ENCODE peak calls at places on chromosome 17, in six cellular contexts. One of them, this sample, is unnamed.

GRCh38 chr17:49836111-49837030 is 11.5 kb downstream of the TAC4 start:
- DNase-seq in adrenal gland: no peak
- DNase-seq in IMR-90: peak
- DNase-seq in CD14-positive monocyte: no peak
- DNase-seq in heart right ventricle: no peak
- DNase-seq in RWPE1: no peak
- DNase-seq in this sample: no peak

GRCh38 chr17:62140836-62141235 is 75.8 kb upstream of the MED13 start:
- DNase-seq in heart right ventricle: no peak
- DNase-seq in RWPE1: no peak
- DNase-seq in adrenal gland: peak
- DNase-seq in IMR-90: peak
- DNase-seq in CD14-positive monocyte: no peak
- DNase-seq in this sample: no peak

GRCh38 chr17:17740627-17741237 is 59.5 kb downstream of the RAI1 start:
- DNase-seq in RWPE1: no peak
- DNase-seq in IMR-90: no peak
- DNase-seq in heart right ventricle: no peak
- DNase-seq in adrenal gland: no peak
- DNase-seq in CD14-positive monocyte: no peak
- DNase-seq in this sample: no peak

GRCh38 chr17:7238418-7239090 is 703 bp downstream of the PHF23 start:
- DNase-seq in IMR-90: no peak
- DNase-seq in heart right ventricle: peak
- DNase-seq in adrenal gland: peak
- DNase-seq in CD14-positive monocyte: no peak
- DNase-seq in RWPE1: peak
- DNase-seq in this sample: no peak

GRCh38 chr17:77645441-77646430 is 312.8 kb upstream of the TNRC6C start:
- DNase-seq in RWPE1: no peak
- DNase-seq in adrenal gland: no peak
- DNase-seq in IMR-90: no peak
- DNase-seq in CD14-positive monocyte: no peak
- DNase-seq in heart right ventricle: no peak
- DNase-seq in this sample: peak

GRCh38 chr17:69423450-69423849 is 9.0 kb downstream of the MAP2K6 start:
- DNase-seq in RWPE1: no peak
- DNase-seq in IMR-90: no peak
- DNase-seq in heart right ventricle: no peak
- DNase-seq in adrenal gland: no peak
- DNase-seq in CD14-positive monocyte: no peak
- DNase-seq in this sample: no peak

GRCh38 chr17:17737938-17738894 is 57.0 kb downstream of the RAI1 start:
- DNase-seq in heart right ventricle: no peak
- DNase-seq in IMR-90: no peak
- DNase-seq in RWPE1: peak
- DNase-seq in adrenal gland: no peak
- DNase-seq in CD14-positive monocyte: no peak
- DNase-seq in this sample: no peak

GRCh38 chr17:12388206-12388605 is 277.5 kb upstream of the MYOCD start:
- DNase-seq in CD14-positive monocyte: no peak
- DNase-seq in adrenal gland: no peak
- DNase-seq in IMR-90: peak
- DNase-seq in heart right ventricle: no peak
- DNase-seq in RWPE1: no peak
- DNase-seq in this sample: no peak

GRCh38 chr17:72162569-72162968 is 41.7 kb downstream of the SOX9 start:
- DNase-seq in RWPE1: no peak
- DNase-seq in IMR-90: no peak
- DNase-seq in heart right ventricle: no peak
- DNase-seq in adrenal gland: no peak
- DNase-seq in CD14-positive monocyte: no peak
- DNase-seq in this sample: no peak
- TF ChIP-seq CTCF in RWPE1: no peak
- TF ChIP-seq CTCF in IMR-90: no peak
- TF ChIP-seq CTCF in heart right ventricle: no peak
- TF ChIP-seq CTCF in adrenal gland: no peak
- TF ChIP-seq CTCF in CD14-positive monocyte: no peak
- TF ChIP-seq CTCF in this sample: no peak

DNA sequence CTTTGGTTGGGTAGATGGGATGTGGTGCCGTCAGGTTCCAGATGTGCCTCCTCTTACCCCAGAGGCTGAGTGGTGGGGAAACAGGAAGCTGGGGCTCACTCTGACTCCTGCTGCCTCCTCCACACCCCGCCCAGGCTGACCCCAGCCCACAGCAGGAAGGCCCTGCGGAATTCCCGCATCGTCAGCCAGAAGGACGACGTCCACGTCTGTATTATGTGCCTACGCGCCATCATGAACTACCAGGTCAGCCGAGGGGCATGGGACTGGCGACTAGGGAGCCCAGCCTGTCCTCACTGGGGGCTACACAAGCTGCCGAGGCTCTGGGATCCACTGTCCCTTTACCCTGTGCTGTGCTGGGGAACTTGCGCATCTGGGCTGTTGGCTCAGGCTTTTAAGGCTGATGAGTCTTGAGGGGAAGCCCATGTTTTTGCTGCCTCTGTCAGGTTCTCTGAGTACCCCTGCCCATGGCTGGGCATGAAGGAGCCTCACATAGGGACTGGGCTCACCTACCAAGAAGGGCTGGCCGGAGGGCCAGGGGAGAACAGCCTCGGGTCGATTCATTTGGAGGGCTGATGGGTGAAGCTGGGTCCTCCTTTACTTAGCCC is 14.4 kb downstream of the FMNL1 start:
- DNase-seq in adrenal gland: no peak
- DNase-seq in CD14-positive monocyte: no peak
- DNase-seq in heart right ventricle: no peak
- DNase-seq in RWPE1: no peak
- DNase-seq in IMR-90: no peak
- DNase-seq in this sample: no peak
- TF ChIP-seq CTCF in adrenal gland: peak
- TF ChIP-seq CTCF in CD14-positive monocyte: peak
- TF ChIP-seq CTCF in heart right ventricle: peak
- TF ChIP-seq CTCF in RWPE1: peak
- TF ChIP-seq CTCF in IMR-90: no peak
- TF ChIP-seq CTCF in this sample: peak

DNA sequence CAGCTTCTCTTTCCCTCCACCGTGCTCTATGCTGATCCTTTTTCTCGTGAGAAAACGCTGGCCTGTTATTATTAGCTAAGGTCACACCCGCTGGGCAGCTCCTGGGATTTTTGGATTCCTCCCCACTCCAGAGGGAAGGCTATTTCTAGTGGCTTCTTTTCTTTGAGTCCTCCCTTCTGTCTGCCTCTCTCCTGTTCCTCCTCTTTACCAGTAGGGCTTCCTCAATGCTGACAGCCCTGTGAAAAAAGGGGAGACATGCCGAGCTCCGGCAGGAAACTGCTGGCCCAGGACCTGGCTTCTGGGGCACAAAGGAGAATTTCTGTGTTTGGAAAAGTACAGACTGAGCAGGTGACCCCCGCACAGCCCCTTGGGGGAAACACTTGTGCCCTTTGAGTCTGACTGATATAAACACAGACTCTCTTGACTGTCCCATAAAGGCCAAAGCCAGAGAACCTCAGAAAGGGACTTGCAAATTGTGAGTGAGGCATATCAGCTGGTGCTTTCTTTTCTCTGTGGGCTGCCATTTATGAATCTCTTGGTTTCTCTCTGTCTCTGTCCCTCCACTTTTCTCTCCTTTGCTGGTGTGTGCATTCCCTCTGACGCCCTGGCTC is 14.0 kb upstream of the RNF135 start:
- DNase-seq in RWPE1: no peak
- DNase-seq in CD14-positive monocyte: no peak
- DNase-seq in IMR-90: no peak
- DNase-seq in heart right ventricle: no peak
- DNase-seq in adrenal gland: no peak
- DNase-seq in this sample: no peak
- TF ChIP-seq CTCF in RWPE1: no peak
- TF ChIP-seq CTCF in CD14-positive monocyte: no peak
- TF ChIP-seq CTCF in IMR-90: no peak
- TF ChIP-seq CTCF in heart right ventricle: no peak
- TF ChIP-seq CTCF in adrenal gland: no peak
- TF ChIP-seq CTCF in this sample: no peak

GRCh38 chr17:41527076-41528023 is 758 bp downstream of the KRT19 start:
- DNase-seq in RWPE1: no peak
- DNase-seq in heart right ventricle: no peak
- DNase-seq in adrenal gland: no peak
- DNase-seq in CD14-positive monocyte: no peak
- DNase-seq in IMR-90: no peak
- DNase-seq in this sample: no peak
- TF ChIP-seq CTCF in RWPE1: no peak
- TF ChIP-seq CTCF in heart right ventricle: no peak
- TF ChIP-seq CTCF in adrenal gland: no peak
- TF ChIP-seq CTCF in CD14-positive monocyte: no peak
- TF ChIP-seq CTCF in IMR-90: no peak
- TF ChIP-seq CTCF in this sample: no peak

This sample was measured in PC-3.